ENCODE peak calls at places on chromosomes 16 and 17, in seven cellular contexts. G, L, B, Z, D, J and K are unnamed samples.

GRCh38 chr17:1783834-1784611 is 22.2 kb downstream of the SERPINF1 start:
- DNase-seq in G (peak), L (peak), B (peak), Z (no peak), D (no peak), J (peak), K (no peak)

GRCh38 chr16:28192811-28193529 is 18.8 kb downstream of the XPO6 start:
- DNase-seq in G (no peak), L (no peak), B (no peak), Z (peak), D (peak), J (no peak), K (no peak)

GRCh38 chr16:2388875-2389433 is 40.3 kb upstream of the CCNF start:
- DNase-seq in G (no peak), L (no peak), B (no peak), Z (no peak), D (no peak), J (peak), K (no peak)

GRCh38 chr17:43453331-43453812 is 30.4 kb upstream of the DHX8 start:
- DNase-seq in G (peak), L (no peak), B (no peak), Z (no peak), D (no peak), J (no peak), K (no peak)

GRCh38 chr17:75152971-75153853 is 1.1 kb downstream of the JPT1 start:
- DNase-seq in G (peak), L (peak), B (peak), Z (no peak), D (no peak), J (peak), K (no peak)

GRCh38 chr17:50146927-50147640 is 3.4 kb downstream of the PPP1R9B start:
- DNase-seq in G (no peak), L (no peak), B (no peak), Z (no peak), D (no peak), J (no peak), K (no peak)

GRCh38 chr17:29243792-29244191 is 2.9 kb upstream of the CRYBA1 start:
- DNase-seq in G (no peak), L (no peak), B (no peak), Z (no peak), D (no peak), J (no peak), K (no peak)

GRCh38 chr17:71580220-71580619 is 540.6 kb upstream of the SOX9 start:
- DNase-seq in G (no peak), L (no peak), B (no peak), Z (no peak), D (no peak), J (no peak), K (no peak)

GRCh38 chr17:65902831-65903549 is 288.9 kb downstream of the CEP112 start:
- DNase-seq in G (no peak), L (no peak), B (peak), Z (no peak), D (no peak), J (no peak), K (no peak)

GRCh38 chr17:80347948-80348351 is 67.0 kb upstream of the ENDOV start:
- DNase-seq in G (no peak), L (no peak), B (no peak), Z (no peak), D (no peak), J (no peak), K (no peak)

GRCh38 chr17:64270885-64271284 is 7.8 kb upstream of the TEX2 start:
- DNase-seq in G (no peak), L (no peak), B (no peak), Z (no peak), D (no peak), J (no peak), K (no peak)